ENCODE peak calls at places on chromosomes 1 and 21, in nine cellular contexts. C, Z, H, S, P, B, U, I and G are unnamed samples.

GRCh38 chr1:62426794-62427193 is 10.1 kb upstream of the USP1 start:
- DNase-seq in C (no peak), Z (no peak), H (no peak), S (no peak), P (no peak), B (no peak), U (no peak), I (no peak), G (no peak)

GRCh38 chr1:6569033-6569432 is 10.8 kb upstream of the ZBTB48 start:
- DNase-seq in C (no peak), Z (no peak), H (no peak), S (no peak), P (no peak), B (no peak), U (no peak), I (no peak), G (no peak)

GRCh38 chr1:166628259-166628658 is 211.0 kb upstream of the POGK start:
- DNase-seq in C (no peak), Z (no peak), H (no peak), S (no peak), P (no peak), B (no peak), U (no peak), I (no peak), G (no peak)

GRCh38 chr1:111085666-111086065 is 54.2 kb downstream of the DRAM2 start:
- DNase-seq in C (no peak), Z (no peak), H (no peak), S (peak; percentile 11), P (no peak), B (no peak), U (no peak), I (no peak), G (no peak)

GRCh38 chr1:51726544-51727225 is 109.8 kb downstream of the OSBPL9 start:
- DNase-seq in C (no peak), Z (no peak), H (no peak), S (no peak), P (no peak), B (no peak), U (no peak), I (peak; percentile 51), G (no peak)

GRCh38 chr1:6091823-6092109 is 46.1 kb downstream of the KCNAB2 start:
- DNase-seq in C (no peak), Z (no peak), H (no peak), S (no peak), P (no peak), B (no peak), U (no peak), I (no peak), G (no peak)

GRCh38 chr1:6461237-6461530 is 4.8 kb downstream of the TNFRSF25 start:
- DNase-seq in C (no peak), Z (no peak), H (no peak), S (no peak), P (no peak), B (no peak), U (no peak), I (no peak), G (no peak)

GRCh38 chr21:14482165-14482564 is 64.0 kb downstream of the SAMSN1 start:
- DNase-seq in C (no peak), Z (no peak), H (no peak), S (no peak), P (no peak), B (no peak), U (no peak), I (no peak), G (no peak)

GRCh38 chr1:162956922-162957321 is 95.9 kb upstream of the CCDC190 start:
- DNase-seq in C (no peak), Z (no peak), H (peak; percentile 28), S (no peak), P (peak; percentile 16), B (no peak), U (peak; percentile 51), I (no peak), G (no peak)

GRCh38 chr1:28123461-28123961 is 35.1 kb upstream of the EYA3 start:
- DNase-seq in C (no peak), Z (no peak), H (peak; percentile 80), S (no peak), P (peak; percentile 88), B (no peak), U (no peak), I (no peak), G (peak; percentile 86)

GRCh38 chr1:44086722-44087474 is 31.7 kb upstream of the KLF17 start:
- DNase-seq in C (no peak), Z (no peak), H (no peak), S (no peak), P (no peak), B (no peak), U (no peak), I (no peak), G (no peak)

GRCh38 chr1:28296401-28297220 is 32.2 kb upstream of the MED18 start:
- DNase-seq in C (no peak), Z (no peak), H (peak; percentile 88), S (no peak), P (peak; percentile 38), B (peak; percentile 72), U (no peak), I (no peak), G (no peak)

GRCh38 chr1:58784758-58785423 is 1.0 kb upstream of the JUN start:
- DNase-seq in C (peak; percentile 91), Z (peak; percentile 78), H (peak; percentile 96), S (peak; percentile 72), P (peak; percentile 92), B (peak; percentile 91), U (peak; percentile 95), I (peak; percentile 65), G (peak; percentile 86)

GRCh38 chr1:25694591-25695007 is 78.0 kb downstream of the MAN1C1 start:
- DNase-seq in C (no peak), Z (no peak), H (peak; percentile 85), S (no peak), P (no peak), B (no peak), U (no peak), I (no peak), G (no peak)

GRCh38 chr1:24742090-24742938 is 2.9 kb upstream of the CLIC4 start:
- DNase-seq in C (no peak), Z (no peak), H (peak; percentile 96), S (peak; percentile 25), P (peak; percentile 51), B (no peak), U (no peak), I (no peak), G (no peak)

GRCh38 chr1:37755290-37755689 is 9.6 kb downstream of the EPHA10 start:
- DNase-seq in C (no peak), Z (no peak), H (no peak), S (no peak), P (no peak), B (no peak), U (no peak), I (no peak), G (peak; percentile 79)

GRCh38 chr21:45459171-45460010 is 54.4 kb downstream of the COL18A1 start:
- DNase-seq in C (no peak), Z (no peak), H (no peak), S (no peak), P (no peak), B (no peak), U (no peak), I (no peak), G (no peak)

GRCh38 chr21:45458281-45459170 is 53.6 kb downstream of the COL18A1 start:
- DNase-seq in C (no peak), Z (no peak), H (no peak), S (no peak), P (no peak), B (no peak), U (no peak), I (no peak), G (no peak)

GRCh38 chr21:45461369-45461750 is 56.4 kb downstream of the COL18A1 start:
- DNase-seq in C (no peak), Z (no peak), H (no peak), S (no peak), P (no peak), B (no peak), U (no peak), I (no peak), G (no peak)

GRCh38 chr21:45460611-45461368 is 55.8 kb downstream of the COL18A1 start:
- DNase-seq in C (no peak), Z (no peak), H (peak; percentile 93), S (no peak), P (peak; percentile 74), B (no peak), U (peak; percentile 45), I (no peak), G (peak; percentile 31)

GRCh38 chr21:45460011-45460565 is 55.1 kb downstream of the COL18A1 start:
- DNase-seq in C (no peak), Z (no peak), H (no peak), S (no peak), P (no peak), B (no peak), U (no peak), I (no peak), G (no peak)
- H3K4me3 ChIP-seq in C (no peak overlapping the region), Z (no peak overlapping the region), H (no peak overlapping the region), S (no peak overlapping the region), P (no peak overlapping the region), B (no peak overlapping the region), U (no peak overlapping the region), I (no peak overlapping the region), G (no peak overlapping the region)

GRCh38 chr1:234737915-234738314 is 127.9 kb upstream of the IRF2BP2 start:
- DNase-seq in C (no peak), Z (no peak), H (no peak), S (no peak), P (no peak), B (no peak), U (no peak), I (no peak), G (no peak)
- H3K4me3 ChIP-seq in C (no peak overlapping the region), Z (no peak overlapping the region), H (no peak overlapping the region), S (no peak overlapping the region), P (no peak overlapping the region), B (no peak overlapping the region), U (no peak overlapping the region), I (no peak overlapping the region), G (no peak overlapping the region)

DNA sequence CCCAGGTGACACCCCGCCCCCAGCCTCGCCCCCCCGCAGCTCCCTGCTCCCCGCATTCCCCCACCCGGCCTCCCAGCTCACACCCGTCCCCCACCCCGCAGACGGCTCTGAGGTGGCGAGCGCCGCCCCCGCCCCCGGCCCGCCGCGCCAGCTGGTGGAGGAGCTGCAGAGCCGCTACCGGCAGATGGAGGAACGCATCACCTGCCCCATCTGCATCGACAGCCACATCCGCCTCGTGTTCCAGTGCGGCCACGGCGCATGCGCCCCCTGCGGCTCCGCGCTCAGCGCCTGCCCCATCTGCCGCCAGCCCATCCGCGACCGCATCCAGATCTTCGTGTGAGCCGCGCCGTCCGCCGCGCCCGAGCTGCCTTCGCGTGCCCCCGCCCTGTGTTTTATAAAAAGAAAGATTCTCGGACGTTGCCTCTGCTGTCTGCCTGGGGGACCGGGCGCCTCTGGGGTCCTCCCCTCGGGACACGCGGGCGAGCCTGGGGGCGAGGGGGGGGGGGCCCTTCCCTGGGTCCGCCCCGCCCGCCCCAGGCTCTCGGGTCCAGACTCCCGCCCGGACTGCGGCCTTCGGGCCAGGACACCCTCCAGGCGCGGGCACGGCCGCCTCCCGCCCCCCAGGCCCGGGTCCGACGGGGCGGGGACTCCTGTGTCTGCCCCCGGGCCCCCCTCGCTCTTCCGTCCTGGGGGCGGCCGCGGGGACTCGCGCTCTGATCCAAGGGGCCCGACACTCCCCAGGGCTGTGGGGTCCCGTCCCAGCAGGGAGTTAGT is 1.6 kb upstream of the MMP23B start:
- DNase-seq in C (peak; percentile 60), Z (peak; percentile 89), H (peak; percentile 64), S (peak; percentile 96), P (peak; percentile 66), B (peak; percentile 42), U (peak; percentile 49), I (peak; percentile 93), G (no peak)
- H3K4me3 ChIP-seq in C (peak overlapping the region; percentile 45), Z (peak overlapping the region; percentile 45), H (no peak overlapping the region), S (peak overlapping the region; percentile 66), P (no peak overlapping the region), B (no peak overlapping the region), U (no peak overlapping the region), I (peak overlapping the region; percentile 44), G (no peak overlapping the region)

GRCh38 chr1:10253755-10254154 is 43.4 kb downstream of the KIF1B start:
- DNase-seq in C (peak; percentile 41), Z (no peak), H (peak; percentile 98), S (no peak), P (peak; percentile 81), B (peak; percentile 46), U (peak; percentile 73), I (peak; percentile 79), G (peak; percentile 61)
- H3K4me3 ChIP-seq in C (no peak overlapping the region), Z (no peak overlapping the region), H (no peak overlapping the region), S (no peak overlapping the region), P (no peak overlapping the region), B (no peak overlapping the region), U (no peak overlapping the region), I (peak overlapping the region; percentile 2), G (no peak overlapping the region)